ENCODE peak calls at places on chromosomes 3 and 15, in eight cellular contexts. One of them, this sample, is unnamed. For H3K4me1, the result is how much of the 10 kb centered on the place peaks cover.

GRCh38 chr3:32419766-32420137 is 28.1 kb downstream of the CMTM7 start:
- DNase-seq in sigmoid colon: no peak
- DNase-seq in Panc1: no peak
- DNase-seq in upper lobe of left lung: no peak
- DNase-seq in A549: no peak
- DNase-seq in naive thymus-derived CD4-positive, alpha-beta T cell: no peak
- DNase-seq in pancreas: no peak
- DNase-seq in neuronal stem cell: no peak
- DNase-seq in this sample: no peak

GRCh38 chr3:171396048-171396447 is 64.2 kb downstream of the TNIK start:
- DNase-seq in sigmoid colon: no peak
- DNase-seq in Panc1: no peak
- DNase-seq in upper lobe of left lung: no peak
- DNase-seq in A549: no peak
- DNase-seq in naive thymus-derived CD4-positive, alpha-beta T cell: no peak
- DNase-seq in pancreas: no peak
- DNase-seq in neuronal stem cell: no peak
- DNase-seq in this sample: no peak

GRCh38 chr15:78070049-78070698 is 7.3 kb downstream of the TBC1D2B start:
- DNase-seq in sigmoid colon: peak
- DNase-seq in Panc1: no peak
- DNase-seq in upper lobe of left lung: peak
- DNase-seq in A549: no peak
- DNase-seq in naive thymus-derived CD4-positive, alpha-beta T cell: no peak
- DNase-seq in pancreas: no peak
- DNase-seq in neuronal stem cell: no peak
- DNase-seq in this sample: no peak

GRCh38 chr15:35545316-35545824 is 595 bp downstream of the DPH6 start:
- DNase-seq in sigmoid colon: peak
- DNase-seq in Panc1: peak
- DNase-seq in upper lobe of left lung: peak
- DNase-seq in A549: peak
- DNase-seq in naive thymus-derived CD4-positive, alpha-beta T cell: no peak
- DNase-seq in pancreas: peak
- DNase-seq in neuronal stem cell: no peak
- DNase-seq in this sample: peak

GRCh38 chr3:150149651-150150051 is 179.0 kb upstream of the PFN2 start:
- DNase-seq in sigmoid colon: no peak
- DNase-seq in Panc1: no peak
- DNase-seq in upper lobe of left lung: no peak
- DNase-seq in A549: no peak
- DNase-seq in naive thymus-derived CD4-positive, alpha-beta T cell: no peak
- DNase-seq in pancreas: no peak
- DNase-seq in neuronal stem cell: no peak
- DNase-seq in this sample: no peak

GRCh38 chr3:156359337-156359736 is 195.6 kb downstream of the SSR3 start:
- DNase-seq in sigmoid colon: no peak
- DNase-seq in Panc1: no peak
- DNase-seq in upper lobe of left lung: no peak
- DNase-seq in A549: no peak
- DNase-seq in naive thymus-derived CD4-positive, alpha-beta T cell: no peak
- DNase-seq in pancreas: no peak
- DNase-seq in neuronal stem cell: no peak
- DNase-seq in this sample: no peak

GRCh38 chr15:68566377-68566954 is 12.3 kb upstream of the CORO2B start:
- DNase-seq in sigmoid colon: peak
- DNase-seq in Panc1: no peak
- DNase-seq in upper lobe of left lung: no peak
- DNase-seq in A549: no peak
- DNase-seq in naive thymus-derived CD4-positive, alpha-beta T cell: no peak
- DNase-seq in pancreas: no peak
- DNase-seq in neuronal stem cell: no peak
- DNase-seq in this sample: no peak

GRCh38 chr15:57403532-57403931 is 27.2 kb downstream of the CGNL1 start:
- DNase-seq in sigmoid colon: no peak
- DNase-seq in Panc1: no peak
- DNase-seq in upper lobe of left lung: no peak
- DNase-seq in A549: no peak
- DNase-seq in naive thymus-derived CD4-positive, alpha-beta T cell: no peak
- DNase-seq in pancreas: no peak
- DNase-seq in neuronal stem cell: no peak
- DNase-seq in this sample: no peak

GRCh38 chr3:14976317-14976716 is 28.9 kb downstream of the NR2C2 start:
- DNase-seq in sigmoid colon: no peak
- DNase-seq in Panc1: no peak
- DNase-seq in upper lobe of left lung: no peak
- DNase-seq in A549: no peak
- DNase-seq in naive thymus-derived CD4-positive, alpha-beta T cell: no peak
- DNase-seq in pancreas: no peak
- DNase-seq in neuronal stem cell: no peak
- DNase-seq in this sample: no peak

GRCh38 chr3:151113342-151113741 is 27.9 kb downstream of the MED12L start:
- DNase-seq in sigmoid colon: no peak
- DNase-seq in Panc1: no peak
- DNase-seq in upper lobe of left lung: no peak
- DNase-seq in A549: no peak
- DNase-seq in naive thymus-derived CD4-positive, alpha-beta T cell: no peak
- DNase-seq in pancreas: no peak
- DNase-seq in neuronal stem cell: no peak
- DNase-seq in this sample: no peak

GRCh38 chr3:178170698-178171535 is 365.3 kb upstream of the KCNMB2 start:
- DNase-seq in sigmoid colon: no peak
- DNase-seq in Panc1: peak
- DNase-seq in upper lobe of left lung: no peak
- DNase-seq in A549: no peak
- DNase-seq in naive thymus-derived CD4-positive, alpha-beta T cell: no peak
- DNase-seq in pancreas: no peak
- DNase-seq in neuronal stem cell: no peak
- DNase-seq in this sample: no peak

DNA sequence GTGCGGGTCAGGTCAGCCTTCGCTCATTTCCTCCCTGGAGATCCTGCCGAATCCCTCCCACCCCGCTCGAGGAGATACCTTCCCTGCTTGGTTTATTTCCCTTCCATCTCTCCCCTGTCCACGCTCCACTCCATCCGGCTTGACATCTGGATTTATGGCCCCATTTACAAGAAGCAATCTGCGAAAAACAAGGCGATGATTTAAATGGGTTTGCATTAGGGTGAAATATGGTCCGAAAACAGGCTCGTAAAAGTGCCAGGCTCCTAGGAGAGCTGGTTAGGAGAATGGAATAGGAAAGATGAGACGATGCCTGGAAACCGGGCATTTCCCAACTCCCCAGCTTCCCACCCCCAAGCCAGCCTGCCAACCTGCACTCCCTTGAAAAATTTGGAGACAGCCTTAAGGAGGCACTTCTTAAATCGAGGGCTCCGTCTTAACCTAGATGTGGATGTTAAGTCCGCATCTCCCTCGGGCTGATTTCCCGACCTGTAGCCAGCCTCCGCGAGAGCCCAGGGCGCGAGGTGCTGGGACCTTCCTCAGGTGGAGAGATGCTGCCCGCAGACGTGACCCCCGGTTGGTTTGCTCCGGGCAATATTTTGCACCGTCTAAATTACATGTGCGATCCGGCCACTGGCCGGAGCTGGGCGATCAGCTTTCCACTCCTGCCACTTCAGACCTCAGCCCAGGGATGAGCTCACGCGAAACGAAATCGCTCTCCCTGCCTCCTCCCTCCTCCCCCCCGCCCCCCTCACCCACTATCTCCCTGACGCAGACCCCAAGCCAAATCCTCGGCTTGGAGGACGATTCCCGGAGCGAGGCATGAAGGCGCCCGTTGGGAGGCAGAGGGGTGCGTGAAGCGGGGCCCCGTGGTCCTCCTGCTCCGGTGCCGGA is 1.3 kb downstream of the GRM7 start:
- DNase-seq in sigmoid colon: no peak
- DNase-seq in Panc1: no peak
- DNase-seq in upper lobe of left lung: no peak
- DNase-seq in A549: no peak
- DNase-seq in naive thymus-derived CD4-positive, alpha-beta T cell: no peak
- DNase-seq in pancreas: no peak
- DNase-seq in neuronal stem cell: no peak
- DNase-seq in this sample: no peak
- H3K4me3 ChIP-seq in sigmoid colon: no peak
- H3K4me3 ChIP-seq in Panc1: no peak
- H3K4me3 ChIP-seq in upper lobe of left lung: no peak
- H3K4me3 ChIP-seq in A549: no peak
- H3K4me3 ChIP-seq in naive thymus-derived CD4-positive, alpha-beta T cell: no peak
- H3K4me3 ChIP-seq in pancreas: no peak
- H3K4me3 ChIP-seq in neuronal stem cell: no peak
- H3K4me3 ChIP-seq in this sample: peak

GRCh38 chr15:101657968-101658784 is 6.0 kb upstream of the TM2D3 start:
- DNase-seq in sigmoid colon: no peak
- DNase-seq in Panc1: no peak
- DNase-seq in upper lobe of left lung: peak
- DNase-seq in A549: no peak
- DNase-seq in naive thymus-derived CD4-positive, alpha-beta T cell: no peak
- DNase-seq in pancreas: no peak
- DNase-seq in neuronal stem cell: no peak
- DNase-seq in this sample: no peak

GRCh38 chr15:101654191-101654590 is 2.0 kb upstream of the TM2D3 start:
- DNase-seq in sigmoid colon: no peak
- DNase-seq in Panc1: no peak
- DNase-seq in upper lobe of left lung: no peak
- DNase-seq in A549: no peak
- DNase-seq in naive thymus-derived CD4-positive, alpha-beta T cell: no peak
- DNase-seq in pancreas: no peak
- DNase-seq in neuronal stem cell: no peak
- DNase-seq in this sample: no peak

GRCh38 chr15:101652783-101653430 is 726 bp upstream of the TM2D3 start:
- DNase-seq in sigmoid colon: peak
- DNase-seq in Panc1: no peak
- DNase-seq in upper lobe of left lung: no peak
- DNase-seq in A549: no peak
- DNase-seq in naive thymus-derived CD4-positive, alpha-beta T cell: no peak
- DNase-seq in pancreas: no peak
- DNase-seq in neuronal stem cell: no peak
- DNase-seq in this sample: no peak

GRCh38 chr15:101660005-101660404 is 7.8 kb upstream of the TM2D3 start:
- DNase-seq in sigmoid colon: no peak
- DNase-seq in Panc1: no peak
- DNase-seq in upper lobe of left lung: no peak
- DNase-seq in A549: no peak
- DNase-seq in naive thymus-derived CD4-positive, alpha-beta T cell: no peak
- DNase-seq in pancreas: no peak
- DNase-seq in neuronal stem cell: no peak
- DNase-seq in this sample: no peak

DNA sequence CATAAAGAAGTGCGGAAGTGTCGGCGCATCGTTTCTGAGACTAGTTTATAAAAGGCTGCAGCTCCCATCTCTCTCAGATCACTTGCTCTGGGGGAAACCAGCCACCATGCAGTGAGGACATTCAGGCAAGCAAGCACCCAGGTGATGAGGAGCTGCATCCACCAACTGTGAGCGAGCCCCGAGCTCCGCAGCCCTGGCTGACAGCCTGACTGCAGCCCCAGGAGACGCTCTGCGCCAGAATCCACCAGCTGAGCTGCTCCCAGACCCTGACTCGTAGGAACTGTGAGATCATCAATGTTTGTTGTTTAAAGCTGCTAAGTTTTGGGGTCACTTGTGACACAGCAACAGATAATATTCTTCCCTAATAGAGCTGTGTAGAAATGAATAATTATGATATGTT is 5.0 kb upstream of the TM2D3 start:
- DNase-seq in sigmoid colon: no peak
- DNase-seq in Panc1: no peak
- DNase-seq in upper lobe of left lung: no peak
- DNase-seq in A549: no peak
- DNase-seq in naive thymus-derived CD4-positive, alpha-beta T cell: no peak
- DNase-seq in pancreas: no peak
- DNase-seq in neuronal stem cell: no peak
- DNase-seq in this sample: no peak
- H3K4me1 ChIP-seq in sigmoid colon: under half
- H3K4me1 ChIP-seq in Panc1: under half
- H3K4me1 ChIP-seq in upper lobe of left lung: under half
- H3K4me1 ChIP-seq in A549: under half
- H3K4me1 ChIP-seq in naive thymus-derived CD4-positive, alpha-beta T cell: under half
- H3K4me1 ChIP-seq in pancreas: under half
- H3K4me1 ChIP-seq in neuronal stem cell: under half
- H3K4me1 ChIP-seq in this sample: under half

DNA sequence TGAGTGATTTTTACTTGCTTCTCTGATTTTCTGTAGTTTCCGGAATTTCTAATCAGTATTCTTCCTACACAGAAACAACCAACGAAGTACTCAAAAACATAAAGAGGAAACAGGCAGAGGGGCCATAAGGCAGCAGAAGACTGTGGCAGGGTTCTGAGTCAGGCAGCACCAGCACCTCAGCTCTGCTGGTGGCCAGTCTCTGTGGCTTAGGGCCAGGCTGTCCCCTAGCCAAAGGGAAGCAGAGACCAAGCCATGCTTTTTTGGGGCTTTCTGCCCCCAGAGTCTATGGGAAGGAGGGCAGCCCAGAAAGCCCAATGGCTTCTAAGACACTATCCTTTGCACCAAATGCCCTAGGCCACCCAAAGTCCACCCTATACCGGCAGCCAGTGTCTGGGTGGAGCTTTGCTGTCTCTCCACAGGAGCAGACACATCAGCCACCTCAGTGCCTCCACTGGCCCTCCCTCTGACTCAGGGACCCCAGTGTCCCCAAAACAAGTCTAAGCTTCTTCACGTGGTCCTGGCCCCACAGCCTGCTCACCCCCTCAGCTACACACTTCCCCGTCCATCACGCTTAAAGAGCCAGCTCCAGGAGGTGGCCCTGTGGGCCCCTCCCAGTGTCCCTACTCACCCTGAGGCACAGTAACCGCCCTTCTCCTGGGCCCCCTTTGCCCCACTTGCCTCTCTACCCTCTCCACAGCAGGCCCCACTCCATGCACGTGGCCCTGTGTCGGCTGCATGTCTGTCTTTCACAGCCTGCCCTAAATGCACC is 46.2 kb downstream of the CCDC12 start:
- DNase-seq in sigmoid colon: peak
- DNase-seq in Panc1: no peak
- DNase-seq in upper lobe of left lung: no peak
- DNase-seq in A549: no peak
- DNase-seq in naive thymus-derived CD4-positive, alpha-beta T cell: no peak
- DNase-seq in pancreas: no peak
- DNase-seq in neuronal stem cell: no peak
- DNase-seq in this sample: peak
- H3K4me3 ChIP-seq in sigmoid colon: no peak
- H3K4me3 ChIP-seq in Panc1: no peak
- H3K4me3 ChIP-seq in upper lobe of left lung: no peak
- H3K4me3 ChIP-seq in A549: no peak
- H3K4me3 ChIP-seq in naive thymus-derived CD4-positive, alpha-beta T cell: no peak
- H3K4me3 ChIP-seq in pancreas: no peak
- H3K4me3 ChIP-seq in neuronal stem cell: no peak
- H3K4me3 ChIP-seq in this sample: no peak

GRCh38 chr3:182962162-182962561 is 18.2 kb downstream of the DCUN1D1 start:
- DNase-seq in sigmoid colon: no peak
- DNase-seq in Panc1: no peak
- DNase-seq in upper lobe of left lung: no peak
- DNase-seq in A549: no peak
- DNase-seq in naive thymus-derived CD4-positive, alpha-beta T cell: no peak
- DNase-seq in pancreas: no peak
- DNase-seq in neuronal stem cell: no peak
- DNase-seq in this sample: peak

GRCh38 chr3:182954553-182954952 is 25.8 kb downstream of the DCUN1D1 start:
- DNase-seq in sigmoid colon: no peak
- DNase-seq in Panc1: no peak
- DNase-seq in upper lobe of left lung: no peak
- DNase-seq in A549: no peak
- DNase-seq in naive thymus-derived CD4-positive, alpha-beta T cell: no peak
- DNase-seq in pancreas: no peak
- DNase-seq in neuronal stem cell: no peak
- DNase-seq in this sample: no peak

GRCh38 chr3:182959474-182960350 is 20.6 kb downstream of the DCUN1D1 start:
- DNase-seq in sigmoid colon: no peak
- DNase-seq in Panc1: no peak
- DNase-seq in upper lobe of left lung: peak
- DNase-seq in A549: no peak
- DNase-seq in naive thymus-derived CD4-positive, alpha-beta T cell: no peak
- DNase-seq in pancreas: no peak
- DNase-seq in neuronal stem cell: peak
- DNase-seq in this sample: no peak

GRCh38 chr3:182957676-182958075 is 22.7 kb downstream of the DCUN1D1 start:
- DNase-seq in sigmoid colon: no peak
- DNase-seq in Panc1: no peak
- DNase-seq in upper lobe of left lung: no peak
- DNase-seq in A549: no peak
- DNase-seq in naive thymus-derived CD4-positive, alpha-beta T cell: no peak
- DNase-seq in pancreas: no peak
- DNase-seq in neuronal stem cell: no peak
- DNase-seq in this sample: no peak
- H3K4me1 ChIP-seq in sigmoid colon: under half
- H3K4me1 ChIP-seq in Panc1: under half
- H3K4me1 ChIP-seq in upper lobe of left lung: under half
- H3K4me1 ChIP-seq in A549: under half
- H3K4me1 ChIP-seq in naive thymus-derived CD4-positive, alpha-beta T cell: under half
- H3K4me1 ChIP-seq in pancreas: under half
- H3K4me1 ChIP-seq in neuronal stem cell: under half
- H3K4me1 ChIP-seq in this sample: under half